ENCODE peak calls at places on chromosomes 2 and 18, in seven cellular contexts. J is NCI-H1092; D is NCI-H748 treated with DMSO at 0.1 percent for 48 hours; L is activated effector memory CD4-positive, alpha-beta T cell treated with anti-CD3 and anti-CD28 coated beads, Interleukin-2, amount 50 U/mL, for 16 hours; N is hippocampal formation; A is right cardiac atrium; Q is RPMI7951. S is an unnamed sample.

GRCh38 chr2:16861154-16861929 is 195.7 kb upstream of the CYRIA start:
- DNase-seq in N (no peak), J (no peak), L (no peak), Q (peak), A (no peak), D (no peak), S (no peak)

GRCh38 chr2:180787330-180787729 is 193.1 kb upstream of the UBE2E3 start:
- DNase-seq in N (no peak), Q (peak), L (no peak), D (no peak), A (no peak), J (no peak), S (no peak)

GRCh38 chr18:44719519-44720060 is 38.9 kb downstream of the SETBP1 start:
- DNase-seq in L (no peak), J (no peak), D (no peak), A (no peak), Q (no peak), N (no peak), S (no peak)

GRCh38 chr2:165401285-165401852 is 68.1 kb upstream of the CSRNP3 start:
- DNase-seq in N (no peak), J (peak), Q (peak), L (no peak), D (peak), A (no peak), S (peak)

GRCh38 chr2:38277245-38278119 is 99.6 kb downstream of the ATL2 start:
- DNase-seq in L (no peak), Q (no peak), N (no peak), J (no peak), D (peak), A (no peak), S (no peak)

GRCh38 chr2:215765729-215766360 is 247.5 kb downstream of the MREG start:
- DNase-seq in Q (no peak), D (no peak), N (no peak), J (no peak), L (no peak), A (no peak), S (no peak)

GRCh38 chr2:64488050-64488974 is 34.4 kb downstream of the LGALSL start:
- DNase-seq in D (peak), J (no peak), L (peak), A (peak), Q (peak), N (peak), S (peak)

GRCh38 chr18:9446839-9447238 is 28.5 kb upstream of the RALBP1 start:
- DNase-seq in D (no peak), N (no peak), A (no peak), J (no peak), L (no peak), Q (peak), S (no peak)

GRCh38 chr2:95240556-95240955 is 33.2 kb downstream of the ZNF892 start:
- DNase-seq in N (no peak), J (no peak), A (no peak), Q (peak), L (no peak), D (no peak), S (no peak)

GRCh38 chr2:28326873-28327495 is 65.7 kb upstream of the FOSL2 start:
- DNase-seq in N (no peak), Q (peak), D (no peak), L (no peak), J (no peak), A (peak), S (peak)

GRCh38 chr2:30217644-30218361 is 13.5 kb upstream of the LBH start:
- DNase-seq in N (no peak), D (peak), L (peak), A (peak), J (no peak), Q (no peak), S (no peak)

GRCh38 chr18:51029378-51029693 is 677 bp upstream of the SMAD4 start:
- DNase-seq in N (no peak), D (no peak), L (no peak), J (peak), A (no peak), Q (no peak), S (peak)

GRCh38 chr2:169082995-169083394 is 13.6 kb downstream of the DHRS9 start:
- DNase-seq in A (no peak), D (no peak), Q (no peak), N (no peak), L (no peak), J (no peak), S (no peak)

GRCh38 chr18:22194151-22194598 is 24.8 kb downstream of the GATA6 start:
- DNase-seq in D (no peak), A (peak), L (no peak), Q (no peak), J (no peak), N (no peak), S (peak)

GRCh38 chr18:35174093-35174731 is 66.6 kb upstream of the ZNF397 start:
- DNase-seq in D (peak), J (peak), L (no peak), Q (no peak), A (no peak), N (no peak), S (no peak)

GRCh38 chr18:79484661-79485621 is 89.2 kb downstream of the NFATC1 start:
- DNase-seq in L (peak), A (peak), D (no peak), N (no peak), Q (peak), J (no peak), S (peak)

GRCh38 chr2:20184067-20184938 is 40.6 kb downstream of the SDC1 start:
- DNase-seq in N (no peak), D (no peak), Q (peak), A (no peak), J (no peak), L (no peak), S (no peak)

GRCh38 chr2:154195644-154196221 is 324.0 kb downstream of the GALNT13 start:
- DNase-seq in D (peak), N (no peak), L (no peak), J (no peak), A (no peak), Q (no peak), S (no peak)

GRCh38 chr2:105301646-105302045 is 27.9 kb downstream of the TGFBRAP1 start:
- DNase-seq in Q (no peak), A (no peak), J (no peak), N (no peak), L (no peak), D (no peak), S (no peak)

GRCh38 chr2:237327191-237327590 is 86.8 kb downstream of the COL6A3 start:
- DNase-seq in A (peak), Q (no peak), N (no peak), D (no peak), L (no peak), J (peak), S (no peak)

GRCh38 chr2:207258191-207258991 is 92.6 kb upstream of the KLF7 start:
- DNase-seq in J (peak), D (no peak), Q (peak), N (no peak), A (peak), L (no peak), S (peak)

GRCh38 chr2:196218109-196218508 is 46.7 kb upstream of the STK17B start:
- DNase-seq in A (no peak), Q (no peak), N (no peak), D (no peak), J (no peak), L (no peak), S (no peak)